ENCODE peak calls at places on chromosomes 16 and 17, in five cellular contexts. C is AG08396; M is T-helper 1 cell; T is CD4-positive, alpha-beta T cell; N is activated T-cell treated with anti-CD3 and anti-CD28 coated beads, Interleukin-2, amount 50 U/mL, for 24 hours. D is an unnamed sample.

GRCh38 chr17:81152288-81152848 is 12.9 kb upstream of the PVALEF start:
- DNase-seq in N (no peak), T (no peak), M (no peak), C (no peak), D (no peak)

GRCh38 chr16:62638324-62638911 is 602.2 kb upstream of the CDH8 start:
- DNase-seq in N (no peak), C (no peak), M (no peak), T (no peak), D (no peak)

GRCh38 chr16:23510154-23510914 is at the start of gene GGA2:
- DNase-seq in N (peak), C (peak), T (peak), M (peak), D (peak)

GRCh38 chr16:23941963-23942564 is 106.3 kb downstream of the PRKCB start:
- DNase-seq in C (no peak), M (no peak), T (no peak), N (no peak), D (no peak)

GRCh38 chr17:17126131-17127110 is 79.7 kb downstream of the PLD6 start:
- DNase-seq in T (no peak), C (no peak), N (no peak), M (no peak), D (no peak)

GRCh38 chr17:10120749-10121148 is 77.7 kb downstream of the GAS7 start:
- DNase-seq in M (no peak), T (no peak), N (no peak), C (no peak), D (peak)

GRCh38 chr17:5672141-5672540 is 87.8 kb upstream of the NLRP1 start:
- DNase-seq in C (no peak), N (no peak), M (no peak), T (no peak), D (no peak)

GRCh38 chr17:78127888-78128615 is 503 bp downstream of the TMC6 start:
- DNase-seq in M (no peak), C (no peak), N (peak), T (no peak), D (no peak)

GRCh38 chr16:47849736-47850135 is 306.1 kb downstream of the ABCC12 start:
- DNase-seq in C (no peak), N (no peak), M (no peak), T (no peak), D (no peak)

GRCh38 chr17:4631836-4632582 is 9.5 kb downstream of the ALOX15 start:
- DNase-seq in T (no peak), C (no peak), N (no peak), M (no peak), D (peak)

GRCh38 chr16:79327836-79328235 is 272.7 kb downstream of the MAF start:
- DNase-seq in N (no peak), T (no peak), M (no peak), C (no peak), D (no peak)

GRCh38 chr16:3696425-3697218 is 20.7 kb downstream of the TRAP1 start:
- DNase-seq in M (no peak), T (no peak), N (no peak), C (no peak), D (peak)

GRCh38 chr16:89909777-89910716 is 8.6 kb upstream of the MC1R start:
- DNase-seq in M (no peak), T (peak), N (peak), C (peak), D (peak)

GRCh38 chr17:1143573-1143972 is 36.2 kb downstream of the ABR start:
- DNase-seq in N (no peak), T (no peak), M (no peak), C (peak), D (no peak)

GRCh38 chr16:28879261-28879840 is 1.1 kb downstream of the ATP2A1 start:
- DNase-seq in T (no peak), M (no peak), N (no peak), C (no peak), D (no peak)

GRCh38 chr17:79400989-79401703 is 209.7 kb downstream of the RBFOX3 start:
- DNase-seq in T (peak), M (peak), N (peak), C (peak), D (peak)

GRCh38 chr16:49838639-49839461 is 17.1 kb downstream of the ZNF423 start:
- DNase-seq in T (no peak), N (no peak), M (no peak), C (no peak), D (no peak)

GRCh38 chr16:77212736-77213541 is 13.7 kb downstream of the SYCE1L start:
- DNase-seq in N (peak), T (peak), C (peak), M (peak), D (peak)

GRCh38 chr16:69373019-69373418 is 12.8 kb downstream of the TERF2 start:
- DNase-seq in T (no peak), M (no peak), N (no peak), C (no peak), D (no peak)

GRCh38 chr17:19897108-19897854 is 29.5 kb upstream of the ULK2 start:
- DNase-seq in C (no peak), M (no peak), T (no peak), N (no peak), D (no peak)

GRCh38 chr17:65103896-65104295 is 33.3 kb upstream of the RGS9 start:
- DNase-seq in T (no peak), C (no peak), N (no peak), M (no peak), D (peak)

GRCh38 chr16:81537721-81538561 is 93.3 kb downstream of the CMIP start:
- DNase-seq in M (no peak), N (no peak), C (no peak), T (no peak), D (peak)

GRCh38 chr17:39960406-39961053 is 2.3 kb upstream of the GSDMA start:
- DNase-seq in C (no peak), N (no peak), T (no peak), M (no peak), D (no peak)

GRCh38 chr16:27179500-27180072 is 23.7 kb upstream of the KDM8 start:
- DNase-seq in N (peak), T (peak), C (peak), M (peak), D (peak)

GRCh38 chr17:31318298-31319190 is 2.9 kb downstream of the EVI2A start:
- DNase-seq in T (peak), N (peak), M (no peak), C (peak), D (peak)

GRCh38 chr17:75191584-75191983 is 8.8 kb upstream of the SUMO2 start:
- DNase-seq in T (no peak), C (no peak), M (no peak), N (no peak), D (peak)

GRCh38 chr17:12365805-12366204 is 299.9 kb upstream of the MYOCD start:
- DNase-seq in T (no peak), N (no peak), M (no peak), C (peak), D (no peak)

GRCh38 chr17:78438271-78438691 is 59.8 kb downstream of the PGS1 start:
- DNase-seq in N (no peak), T (no peak), C (no peak), M (no peak), D (no peak)

GRCh38 chr17:58337600-58338453 is 9.2 kb upstream of the TSPOAP1 start:
- DNase-seq in N (peak), M (peak), C (peak), T (peak), D (peak)

D was measured in iris pigment epithelial cell.